ENCODE peak calls at places on chromosomes 1 and 21, in eight cellular contexts. V, U, L, S, Q, Y, T and M are unnamed samples.

GRCh38 chr1:56409112-56409691 is 170.2 kb downstream of the PLPP3 start:
- DNase-seq in V (no peak), U (no peak), L (no peak), S (no peak), Q (peak), Y (no peak), T (no peak), M (no peak)

GRCh38 chr1:162695687-162696086 is 63.4 kb downstream of the DDR2 start:
- DNase-seq in V (no peak), U (no peak), L (no peak), S (no peak), Q (no peak), Y (no peak), T (no peak), M (no peak)

GRCh38 chr21:40768056-40768455 is 78.9 kb downstream of the DSCAM start:
- DNase-seq in V (no peak), U (no peak), L (no peak), S (no peak), Q (no peak), Y (no peak), T (no peak), M (no peak)

GRCh38 chr1:71695820-71696219 is 586.5 kb downstream of the NEGR1 start:
- DNase-seq in V (no peak), U (no peak), L (no peak), S (no peak), Q (no peak), Y (peak), T (no peak), M (peak)

GRCh38 chr1:205610036-205610435 is 21.8 kb downstream of the ELK4 start:
- DNase-seq in V (no peak), U (no peak), L (no peak), S (no peak), Q (no peak), Y (peak), T (no peak), M (peak)

GRCh38 chr1:67338642-67339041 is 31.0 kb downstream of the IL12RB2 start:
- DNase-seq in V (no peak), U (no peak), L (no peak), S (no peak), Q (no peak), Y (peak), T (no peak), M (no peak)

GRCh38 chr1:108830119-108831008 is 26.5 kb downstream of the AKNAD1 start:
- DNase-seq in V (peak), U (peak), L (no peak), S (no peak), Q (peak), Y (peak), T (no peak), M (peak)

GRCh38 chr1:216478238-216478637 is 55.0 kb upstream of the USH2A start:
- DNase-seq in V (no peak), U (no peak), L (no peak), S (no peak), Q (no peak), Y (no peak), T (no peak), M (no peak)

GRCh38 chr1:47771766-47772165 is 225.4 kb downstream of the TRABD2B start:
- DNase-seq in V (no peak), U (no peak), L (no peak), S (no peak), Q (no peak), Y (no peak), T (no peak), M (no peak)

GRCh38 chr1:184258525-184258924 is 128.3 kb upstream of the C1orf21 start:
- DNase-seq in V (no peak), U (no peak), L (no peak), S (no peak), Q (no peak), Y (no peak), T (no peak), M (peak)

GRCh38 chr1:10530756-10531155 is 56.0 kb downstream of the PEX14 start:
- DNase-seq in V (no peak), U (no peak), L (no peak), S (no peak), Q (no peak), Y (peak), T (no peak), M (no peak)

GRCh38 chr1:39491146-39491921 is at the start of gene BMP8A:
- DNase-seq in V (no peak), U (peak), L (peak), S (no peak), Q (peak), Y (no peak), T (peak), M (no peak)

GRCh38 chr1:91784616-91785015 is 101.3 kb downstream of the TGFBR3 start:
- DNase-seq in V (no peak), U (no peak), L (no peak), S (no peak), Q (no peak), Y (no peak), T (no peak), M (no peak)

GRCh38 chr1:67759692-67760029 is 73.6 kb downstream of the GNG12 start:
- DNase-seq in V (peak), U (no peak), L (no peak), S (no peak), Q (no peak), Y (peak), T (no peak), M (peak)

GRCh38 chr1:231724876-231725647 is 98.5 kb downstream of the DISC1 start:
- DNase-seq in V (peak), U (no peak), L (no peak), S (no peak), Q (no peak), Y (peak), T (no peak), M (peak)

GRCh38 chr1:50333595-50333974 is 89.7 kb downstream of the DMRTA2 start:
- DNase-seq in V (no peak), U (peak), L (peak), S (no peak), Q (peak), Y (no peak), T (no peak), M (peak)

GRCh38 chr1:188642585-188643168 is 1813.9 kb downstream of the PLA2G4A start:
- DNase-seq in V (no peak), U (no peak), L (no peak), S (no peak), Q (no peak), Y (no peak), T (no peak), M (no peak)

GRCh38 chr1:78833491-78833890 is 173.0 kb downstream of the ADGRL4 start:
- DNase-seq in V (peak), U (no peak), L (no peak), S (no peak), Q (no peak), Y (peak), T (no peak), M (peak)

GRCh38 chr21:20527691-20528090 is 470.5 kb upstream of the NCAM2 start:
- DNase-seq in V (no peak), U (no peak), L (no peak), S (no peak), Q (no peak), Y (no peak), T (no peak), M (no peak)

GRCh38 chr1:196361112-196361714 is 247.0 kb downstream of the KCNT2 start:
- DNase-seq in V (no peak), U (no peak), L (no peak), S (no peak), Q (no peak), Y (peak), T (no peak), M (peak)

GRCh38 chr1:20216574-20216973 is 30.3 kb upstream of the PLA2G2C start:
- DNase-seq in V (no peak), U (no peak), L (no peak), S (no peak), Q (no peak), Y (peak), T (no peak), M (peak)

GRCh38 chr1:218930879-218931278 is 242.8 kb upstream of the LYPLAL1 start:
- DNase-seq in V (peak), U (no peak), L (no peak), S (no peak), Q (no peak), Y (peak), T (no peak), M (peak)